ENCODE peak calls at places on chromosomes 7 and 10, in six cellular contexts. One of them, this sample, is unnamed.

GRCh38 chr10:63711361-63711760 is 190.2 kb downstream of the REEP3 start:
- DNase-seq in sciatic nerve: no peak
- DNase-seq in T-helper 9 cell: no peak
- DNase-seq in pons: no peak
- DNase-seq in BJ: no peak
- DNase-seq in memory B cell: no peak
- DNase-seq in this sample: no peak

GRCh38 chr10:114391599-114391998 is 12.7 kb downstream of the AFAP1L2 start:
- DNase-seq in T-helper 9 cell: no peak
- DNase-seq in pons: no peak
- DNase-seq in memory B cell: no peak
- DNase-seq in sciatic nerve: no peak
- DNase-seq in BJ: no peak
- DNase-seq in this sample: no peak

GRCh38 chr7:351256-351655 is 61.3 kb downstream of the FOXL3 start:
- DNase-seq in memory B cell: no peak
- DNase-seq in BJ: no peak
- DNase-seq in sciatic nerve: no peak
- DNase-seq in pons: no peak
- DNase-seq in T-helper 9 cell: peak
- DNase-seq in this sample: no peak

GRCh38 chr10:79457256-79457785 is 11.9 kb upstream of the ZCCHC24 start:
- DNase-seq in BJ: no peak
- DNase-seq in pons: no peak
- DNase-seq in memory B cell: no peak
- DNase-seq in sciatic nerve: no peak
- DNase-seq in T-helper 9 cell: no peak
- DNase-seq in this sample: no peak

GRCh38 chr10:43048301-43049051 is 28.4 kb upstream of the RET start:
- DNase-seq in memory B cell: no peak
- DNase-seq in T-helper 9 cell: no peak
- DNase-seq in BJ: peak
- DNase-seq in sciatic nerve: peak
- DNase-seq in pons: no peak
- DNase-seq in this sample: peak

GRCh38 chr10:27741173-27742091 is 4.2 kb downstream of the MKX start:
- DNase-seq in BJ: no peak
- DNase-seq in pons: no peak
- DNase-seq in sciatic nerve: no peak
- DNase-seq in memory B cell: peak
- DNase-seq in T-helper 9 cell: no peak
- DNase-seq in this sample: no peak

GRCh38 chr7:70647801-70648491 is 484.0 kb upstream of the GALNT17 start:
- DNase-seq in BJ: no peak
- DNase-seq in sciatic nerve: no peak
- DNase-seq in T-helper 9 cell: peak
- DNase-seq in pons: no peak
- DNase-seq in memory B cell: no peak
- DNase-seq in this sample: no peak

GRCh38 chr7:84701524-84702306 is 485.1 kb downstream of the SEMA3D start:
- DNase-seq in BJ: no peak
- DNase-seq in T-helper 9 cell: no peak
- DNase-seq in pons: no peak
- DNase-seq in memory B cell: no peak
- DNase-seq in sciatic nerve: no peak
- DNase-seq in this sample: peak

GRCh38 chr7:34675749-34676374 is 17.8 kb downstream of the NPSR1 start:
- DNase-seq in T-helper 9 cell: no peak
- DNase-seq in memory B cell: no peak
- DNase-seq in sciatic nerve: no peak
- DNase-seq in pons: peak
- DNase-seq in BJ: no peak
- DNase-seq in this sample: no peak

GRCh38 chr7:31875424-31875823 is 188.4 kb downstream of the PPP1R17 start:
- DNase-seq in sciatic nerve: no peak
- DNase-seq in pons: peak
- DNase-seq in T-helper 9 cell: no peak
- DNase-seq in memory B cell: no peak
- DNase-seq in BJ: no peak
- DNase-seq in this sample: peak

GRCh38 chr10:7789390-7789789 is 1.4 kb downstream of the ATP5F1C start:
- DNase-seq in T-helper 9 cell: no peak
- DNase-seq in memory B cell: no peak
- DNase-seq in BJ: no peak
- DNase-seq in pons: no peak
- DNase-seq in sciatic nerve: no peak
- DNase-seq in this sample: no peak

GRCh38 chr10:34102237-34102673 is 712.8 kb downstream of the PARD3 start:
- DNase-seq in pons: no peak
- DNase-seq in BJ: no peak
- DNase-seq in sciatic nerve: peak
- DNase-seq in T-helper 9 cell: no peak
- DNase-seq in memory B cell: no peak
- DNase-seq in this sample: peak

GRCh38 chr7:69663911-69664310 is 65.6 kb downstream of the AUTS2 start:
- DNase-seq in pons: no peak
- DNase-seq in T-helper 9 cell: no peak
- DNase-seq in sciatic nerve: no peak
- DNase-seq in BJ: no peak
- DNase-seq in memory B cell: no peak
- DNase-seq in this sample: no peak

GRCh38 chr10:86861351-86861750 is 96.1 kb downstream of the MMRN2 start:
- DNase-seq in memory B cell: no peak
- DNase-seq in BJ: no peak
- DNase-seq in T-helper 9 cell: no peak
- DNase-seq in pons: no peak
- DNase-seq in sciatic nerve: no peak
- DNase-seq in this sample: no peak

GRCh38 chr7:151409555-151410404 is at the start of gene WDR86:
- DNase-seq in BJ: no peak
- DNase-seq in memory B cell: no peak
- DNase-seq in sciatic nerve: no peak
- DNase-seq in pons: no peak
- DNase-seq in T-helper 9 cell: peak
- DNase-seq in this sample: no peak

GRCh38 chr10:60487543-60487942 is 97.9 kb upstream of the ANK3 start:
- DNase-seq in sciatic nerve: no peak
- DNase-seq in memory B cell: no peak
- DNase-seq in BJ: no peak
- DNase-seq in pons: no peak
- DNase-seq in T-helper 9 cell: no peak
- DNase-seq in this sample: no peak

GRCh38 chr10:119724630-119725549 is 960 bp upstream of the INPP5F start:
- DNase-seq in sciatic nerve: no peak
- DNase-seq in memory B cell: no peak
- DNase-seq in pons: peak
- DNase-seq in T-helper 9 cell: no peak
- DNase-seq in BJ: no peak
- DNase-seq in this sample: no peak

GRCh38 chr7:142898377-142899235 is 13.1 kb upstream of the TRPV6 start:
- DNase-seq in pons: no peak
- DNase-seq in memory B cell: no peak
- DNase-seq in T-helper 9 cell: no peak
- DNase-seq in sciatic nerve: no peak
- DNase-seq in BJ: no peak
- DNase-seq in this sample: no peak

GRCh38 chr10:24982294-24983064 is 30.1 kb upstream of the PRTFDC1 start:
- DNase-seq in BJ: no peak
- DNase-seq in pons: no peak
- DNase-seq in memory B cell: no peak
- DNase-seq in T-helper 9 cell: no peak
- DNase-seq in sciatic nerve: no peak
- DNase-seq in this sample: no peak

GRCh38 chr7:1087462-1087809 is 477 bp upstream of the GPER1 start:
- DNase-seq in sciatic nerve: no peak
- DNase-seq in pons: no peak
- DNase-seq in BJ: no peak
- DNase-seq in memory B cell: no peak
- DNase-seq in T-helper 9 cell: no peak
- DNase-seq in this sample: peak

GRCh38 chr10:102770108-102770482 is 26.3 kb downstream of the WBP1L start:
- DNase-seq in BJ: no peak
- DNase-seq in T-helper 9 cell: no peak
- DNase-seq in pons: no peak
- DNase-seq in memory B cell: no peak
- DNase-seq in sciatic nerve: no peak
- DNase-seq in this sample: no peak

GRCh38 chr10:34091796-34092195 is 723.3 kb downstream of the PARD3 start:
- DNase-seq in memory B cell: no peak
- DNase-seq in pons: no peak
- DNase-seq in BJ: no peak
- DNase-seq in sciatic nerve: no peak
- DNase-seq in T-helper 9 cell: no peak
- DNase-seq in this sample: no peak

GRCh38 chr10:48494073-48494472 is 110.8 kb downstream of the ARHGAP22 start:
- DNase-seq in memory B cell: no peak
- DNase-seq in sciatic nerve: no peak
- DNase-seq in BJ: no peak
- DNase-seq in pons: no peak
- DNase-seq in T-helper 9 cell: no peak
- DNase-seq in this sample: no peak

GRCh38 chr10:970311-971149 is 17.7 kb upstream of the GTPBP4 start:
- DNase-seq in BJ: no peak
- DNase-seq in pons: no peak
- DNase-seq in sciatic nerve: no peak
- DNase-seq in memory B cell: no peak
- DNase-seq in T-helper 9 cell: no peak
- DNase-seq in this sample: no peak